ENCODE peak calls at places on chromosome 7, in six cellular contexts. B is naive thymus-derived CD8-positive, alpha-beta T cell; H is NCI-H1092; C is cardiac muscle cell; G is putamen; V is stimulated activated CD4-positive, alpha-beta T cell treated with anti-CD3 and anti-CD28 coated beads, TNF-alpha, amount 100 ng/mL, for 24 hours. F is an unnamed sample.
A peak's percentile ranks its signal among the peaks of the same experiment; 100 is the strongest.

GRCh38 chr7:5634107-5634950 is 147.1 kb downstream of the RNF216 start:
- DNase-seq in B (no peak), H (peak; percentile 7), C (peak; percentile 40), G (peak; percentile 81), V (no peak), F (no peak)

GRCh38 chr7:96273716-96274115 is 48.2 kb downstream of the SLC25A13 start:
- DNase-seq in B (no peak), H (no peak), C (no peak), G (no peak), V (no peak), F (no peak)

GRCh38 chr7:42285383-42285824 is 48.4 kb upstream of the GLI3 start:
- DNase-seq in B (no peak), H (no peak), C (no peak), G (no peak), V (no peak), F (no peak)

GRCh38 chr7:149558149-149558861 is 60.7 kb upstream of the ZNF746 start:
- DNase-seq in B (no peak), H (no peak), C (no peak), G (peak; percentile 80), V (no peak), F (no peak)

GRCh38 chr7:155899596-155899995 is 87.3 kb upstream of the SHH start:
- DNase-seq in B (no peak), H (no peak), C (no peak), G (no peak), V (no peak), F (no peak)

GRCh38 chr7:112101083-112101846 is 104.9 kb downstream of the DOCK4 start:
- DNase-seq in B (no peak), H (no peak), C (no peak), G (no peak), V (no peak), F (no peak)

GRCh38 chr7:151408839-151409554 is 841 bp downstream of the WDR86 start:
- DNase-seq in B (peak; percentile 61), H (no peak), C (peak; percentile 55), G (no peak), V (no peak), F (no peak)

GRCh38 chr7:155660758-155661093 is 16.3 kb downstream of the RBM33 start:
- DNase-seq in B (no peak), H (no peak), C (no peak), G (no peak), V (no peak), F (no peak)

GRCh38 chr7:80681272-80681885 is 42.9 kb downstream of the CD36 start:
- DNase-seq in B (no peak), H (peak; percentile 0), C (peak; percentile 45), G (no peak), V (no peak), F (no peak)

GRCh38 chr7:81692146-81692905 is 77.5 kb downstream of the HGF start:
- DNase-seq in B (no peak), H (no peak), C (no peak), G (no peak), V (no peak), F (no peak)

GRCh38 chr7:44196450-44196872 is 4.3 kb upstream of the YKT6 start:
- DNase-seq in B (peak; percentile 31), H (peak; percentile 54), C (peak; percentile 77), G (no peak), V (peak; percentile 18), F (no peak)

GRCh38 chr7:87874066-87874465 is 2.1 kb downstream of the SLC25A40 start:
- DNase-seq in B (no peak), H (no peak), C (no peak), G (no peak), V (no peak), F (no peak)

GRCh38 chr7:141785711-141786552 is 4.1 kb upstream of the TAS2R5 start:
- DNase-seq in B (peak; percentile 25), H (peak; percentile 41), C (peak; percentile 62), G (peak; percentile 43), V (no peak), F (peak; percentile 20)

GRCh38 chr7:468681-469590 is 50.7 kb downstream of the PDGFA start:
- DNase-seq in B (no peak), H (no peak), C (no peak), G (no peak), V (no peak), F (no peak)

GRCh38 chr7:84039432-84039831 is 155.2 kb downstream of the SEMA3A start:
- DNase-seq in B (no peak), H (no peak), C (no peak), G (no peak), V (no peak), F (no peak)

GRCh38 chr7:143381427-143382125 is 431 bp downstream of the ZYX start:
- DNase-seq in B (no peak), H (peak; percentile 30), C (peak; percentile 68), G (peak; percentile 53), V (no peak), F (peak; percentile 26)

GRCh38 chr7:106625678-106626301 is 35.2 kb downstream of the CCDC71L start:
- DNase-seq in B (no peak), H (no peak), C (no peak), G (no peak), V (no peak), F (no peak)

GRCh38 chr7:133676805-133677370 is 424.0 kb downstream of the EXOC4 start:
- DNase-seq in B (no peak), H (no peak), C (no peak), G (no peak), V (no peak), F (no peak)

F was measured in GM18507.